ENCODE peak calls at places on chromosome 20, in four cellular contexts. U is cardiac fibroblast, W is left ventricle myocardium inferior, A is GM13977. B is an unnamed sample.

GRCh38 chr20:44494681-44495080 is 19.0 kb downstream of the TTPAL start:
- DNase-seq in U (no peak), W (no peak), A (no peak), B (no peak)

GRCh38 chr20:53074811-53075314 is 102.7 kb downstream of the TSHZ2 start:
- DNase-seq in U (no peak), W (no peak), A (no peak), B (no peak)

GRCh38 chr20:49909499-49910339 is 5.6 kb downstream of the SPATA2 start:
- DNase-seq in U (no peak), W (no peak), A (no peak), B (no peak)

GRCh38 chr20:50464026-50464724 is 46.0 kb upstream of the PTPN1 start:
- DNase-seq in U (peak; percentile 73), W (peak; percentile 39), A (peak; percentile 54), B (peak; percentile 66)

GRCh38 chr20:50555687-50556086 is 45.5 kb downstream of the PTPN1 start:
- DNase-seq in U (no peak), W (no peak), A (no peak), B (no peak)

GRCh38 chr20:56343861-56344381 is 14.9 kb upstream of the FAM210B start:
- DNase-seq in U (peak; percentile 46), W (no peak), A (peak; percentile 76), B (peak; percentile 71)

GRCh38 chr20:49989234-49990065 is 6.7 kb downstream of the SNAI1 start:
- DNase-seq in U (peak; percentile 95), W (peak; percentile 59), A (no peak), B (no peak)

GRCh38 chr20:6295026-6295425 is 172.2 kb upstream of the FERMT1 start:
- DNase-seq in U (no peak), W (no peak), A (no peak), B (no peak)

GRCh38 chr20:59221049-59221748 is 57.6 kb downstream of the ZNF831 start:
- DNase-seq in U (peak; percentile 9), W (peak; percentile 37), A (no peak), B (no peak)

GRCh38 chr20:51404297-51405060 is 138.0 kb downstream of the NFATC2 start:
- DNase-seq in U (peak; percentile 61), W (no peak), A (peak; percentile 86), B (peak; percentile 93)

GRCh38 chr20:25227317-25227831 is 20.5 kb upstream of the PYGB start:
- DNase-seq in U (peak; percentile 88), W (no peak), A (no peak), B (no peak)

GRCh38 chr20:59726196-59726595 is 121.9 kb downstream of the PHACTR3 start:
- DNase-seq in U (no peak), W (no peak), A (no peak), B (no peak)

GRCh38 chr20:15560936-15561531 is 1012.2 kb downstream of the KIF16B start:
- DNase-seq in U (no peak), W (no peak), A (no peak), B (no peak)

GRCh38 chr20:47311967-47312681 is 44.4 kb downstream of the ZMYND8 start:
- DNase-seq in U (no peak), W (no peak), A (no peak), B (no peak)

GRCh38 chr20:16759161-16759523 is 11.0 kb downstream of the OTOR start:
- DNase-seq in U (peak; percentile 33), W (no peak), A (no peak), B (no peak)

GRCh38 chr20:33753763-33754162 is 22.0 kb downstream of the ZNF341 start:
- DNase-seq in U (peak; percentile 65), W (no peak), A (no peak), B (no peak)

GRCh38 chr20:47992021-47992467 is 206.8 kb upstream of the SULF2 start:
- DNase-seq in U (no peak), W (no peak), A (no peak), B (no peak)

GRCh38 chr20:50481741-50482140 is 28.4 kb upstream of the PTPN1 start:
- DNase-seq in U (no peak), W (no peak), A (no peak), B (no peak)

GRCh38 chr20:48818031-48818370 is 9.8 kb downstream of the PREX1 start:
- DNase-seq in U (no peak), W (no peak), A (no peak), B (no peak)

GRCh38 chr20:46348231-46348803 is 40.0 kb upstream of the CDH22 start:
- DNase-seq in U (peak; percentile 19), W (no peak), A (no peak), B (no peak)

GRCh38 chr20:17611540-17612286 is 41.8 kb downstream of the DSTN start:
- DNase-seq in U (peak; percentile 46), W (no peak), A (peak; percentile 33), B (peak; percentile 58)

GRCh38 chr20:46951840-46952497 is 57.3 kb downstream of the EYA2 start:
- DNase-seq in U (peak; percentile 12), W (no peak), A (no peak), B (no peak)

GRCh38 chr20:50108571-50109235 is 4.2 kb downstream of the UBE2V1 start:
- DNase-seq in U (no peak), W (no peak), A (no peak), B (no peak)

GRCh38 chr20:18066421-18067333 is 9.0 kb upstream of the OVOL2 start:
- DNase-seq in U (no peak), W (no peak), A (no peak), B (no peak)

GRCh38 chr20:61173966-61174725 is 77.9 kb upstream of the CDH4 start:
- DNase-seq in U (no peak), W (no peak), A (no peak), B (no peak)

GRCh38 chr20:49385471-49385870 is 97.0 kb downstream of the KCNB1 start:
- DNase-seq in U (peak; percentile 58), W (no peak), A (no peak), B (peak; percentile 7)

GRCh38 chr20:37543828-37544227 is 16.2 kb upstream of the BLCAP start:
- DNase-seq in U (peak; percentile 66), W (no peak), A (no peak), B (no peak)
- TF ChIP-seq CTCF in U (peak; percentile 50), W (peak; percentile 25), A (no peak), B (no peak)

GRCh38 chr20:40895182-40895581 is 133.4 kb upstream of the TOP1 start:
- DNase-seq in U (no peak), W (no peak), A (no peak), B (no peak)

GRCh38 chr20:40893610-40894242 is 134.9 kb upstream of the TOP1 start:
- DNase-seq in U (no peak), W (no peak), A (no peak), B (no peak)

GRCh38 chr20:40897177-40897700 is 131.4 kb upstream of the TOP1 start:
- DNase-seq in U (peak; percentile 7), W (no peak), A (no peak), B (no peak)

GRCh38 chr20:40890635-40891034 is 138.0 kb upstream of the TOP1 start:
- DNase-seq in U (no peak), W (no peak), A (no peak), B (no peak)

GRCh38 chr20:40892642-40893041 is 136.0 kb upstream of the TOP1 start:
- DNase-seq in U (no peak), W (no peak), A (no peak), B (no peak)
- TF ChIP-seq CTCF in U (no peak), W (no peak), A (no peak), B (no peak)

GRCh38 chr20:12838261-12838866 is 170.4 kb upstream of the SPTLC3 start:
- DNase-seq in U (no peak), W (no peak), A (no peak), B (peak; percentile 2)
- TF ChIP-seq CTCF in U (peak; percentile 6), W (peak; percentile 29), A (peak; percentile 50), B (no peak)

GRCh38 chr20:63546686-63547483 is 664 bp downstream of the SRMS start:
- DNase-seq in U (no peak), W (no peak), A (no peak), B (no peak)
- TF ChIP-seq CTCF in U (no peak), W (no peak), A (no peak), B (no peak)

GRCh38 chr20:63782051-63782471 is 42.5 kb downstream of the SLC2A4RG start:
- DNase-seq in U (no peak), W (no peak), A (no peak), B (peak; percentile 80)
- TF ChIP-seq CTCF in U (no peak), W (no peak), A (no peak), B (peak; percentile 41)

GRCh38 chr20:36468149-36469000 is 72.9 kb upstream of the MYL9 start:
- DNase-seq in U (no peak), W (no peak), A (no peak), B (no peak)
- TF ChIP-seq CTCF in U (no peak), W (no peak), A (no peak), B (no peak)

GRCh38 chr20:38471245-38471644 is 1.4 kb upstream of the RALGAPB start:
- DNase-seq in U (no peak), W (no peak), A (no peak), B (no peak)

GRCh38 chr20:38471987-38472512 is 593 bp upstream of the RALGAPB start:
- DNase-seq in U (no peak), W (no peak), A (no peak), B (no peak)

GRCh38 chr20:38477747-38478146 is 5.1 kb downstream of the RALGAPB start:
- DNase-seq in U (no peak), W (no peak), A (no peak), B (no peak)

GRCh38 chr20:38472513-38473352 is at the start of gene RALGAPB:
- DNase-seq in U (peak; percentile 98), W (peak; percentile 99), A (peak; percentile 98), B (peak; percentile 98)

GRCh38 chr20:38473353-38473795 is 731 bp downstream of the RALGAPB start:
- DNase-seq in U (peak; percentile 41), W (no peak), A (peak; percentile 37), B (no peak)
- TF ChIP-seq CTCF in U (no peak), W (no peak), A (no peak), B (no peak)

B was measured in activated CD8-positive, alpha-beta T cell treated with anti-CD3 and anti-CD28 coated beads for 36 hours.